ENCODE peak calls at places on chromosome 3, in ten cellular contexts. T, F, L, C, Y, J, Q, A, U and K are unnamed samples.

GRCh38 chr3:64223809-64224570 is 1.3 kb downstream of the PRICKLE2 start:
- DNase-seq in T (peak; percentile 62), F (no peak), L (peak; percentile 26), C (no peak), Y (no peak), J (no peak), Q (no peak), A (peak; percentile 34), U (no peak), K (peak; percentile 39)

GRCh38 chr3:191473766-191474198 is 12.8 kb downstream of the PYDC2 start:
- DNase-seq in T (no peak), F (no peak), L (no peak), C (no peak), Y (no peak), J (no peak), Q (no peak), A (no peak), U (no peak), K (no peak)

GRCh38 chr3:82087958-82088357 is 326.5 kb upstream of the GBE1 start:
- DNase-seq in T (peak; percentile 67), F (no peak), L (peak; percentile 87), C (no peak), Y (peak; percentile 31), J (no peak), Q (no peak), A (no peak), U (no peak), K (no peak)

GRCh38 chr3:196947136-196947859 is 5.0 kb upstream of the NCBP2 start:
- DNase-seq in T (no peak), F (no peak), L (no peak), C (no peak), Y (peak; percentile 76), J (no peak), Q (no peak), A (no peak), U (no peak), K (no peak)

GRCh38 chr3:13451301-13451673 is 28.8 kb upstream of the HDAC11 start:
- DNase-seq in T (peak; percentile 7), F (no peak), L (peak; percentile 33), C (no peak), Y (no peak), J (no peak), Q (peak; percentile 24), A (peak; percentile 45), U (no peak), K (peak; percentile 57)

GRCh38 chr3:47002490-47003410 is 23.3 kb downstream of the NBEAL2 start:
- DNase-seq in T (no peak), F (peak; percentile 60), L (no peak), C (no peak), Y (peak; percentile 90), J (peak; percentile 5), Q (no peak), A (no peak), U (no peak), K (no peak)

GRCh38 chr3:159996018-159996417 is 7.4 kb downstream of the IL12A start:
- DNase-seq in T (peak; percentile 67), F (no peak), L (peak; percentile 33), C (no peak), Y (no peak), J (no peak), Q (no peak), A (no peak), U (no peak), K (no peak)

GRCh38 chr3:113234688-113235260 is 23.4 kb downstream of the BOC start:
- DNase-seq in T (peak; percentile 38), F (no peak), L (no peak), C (no peak), Y (no peak), J (no peak), Q (no peak), A (no peak), U (no peak), K (no peak)

GRCh38 chr3:55486857-55487375 is at the start of gene WNT5A:
- DNase-seq in T (no peak), F (peak; percentile 73), L (peak; percentile 51), C (peak; percentile 67), Y (peak; percentile 87), J (no peak), Q (peak; percentile 32), A (peak; percentile 51), U (no peak), K (peak; percentile 39)

GRCh38 chr3:55487376-55488241 is 503 bp upstream of the WNT5A start:
- DNase-seq in T (peak; percentile 73), F (peak; percentile 74), L (peak; percentile 75), C (peak; percentile 56), Y (peak; percentile 78), J (no peak), Q (peak; percentile 39), A (peak; percentile 65), U (no peak), K (peak; percentile 42)

GRCh38 chr3:55490194-55490913 is 3.2 kb upstream of the WNT5A start:
- DNase-seq in T (no peak), F (no peak), L (no peak), C (no peak), Y (no peak), J (no peak), Q (no peak), A (no peak), U (no peak), K (no peak)

GRCh38 chr3:55489804-55490132 is 2.7 kb upstream of the WNT5A start:
- DNase-seq in T (no peak), F (no peak), L (no peak), C (peak; percentile 47), Y (peak; percentile 82), J (no peak), Q (peak; percentile 30), A (peak; percentile 29), U (no peak), K (no peak)

GRCh38 chr3:55488398-55489055 is 1.4 kb upstream of the WNT5A start:
- DNase-seq in T (peak; percentile 89), F (peak; percentile 79), L (peak; percentile 75), C (peak; percentile 86), Y (peak; percentile 81), J (no peak), Q (peak; percentile 68), A (peak; percentile 76), U (no peak), K (peak; percentile 51)
- TF ChIP-seq CTCF in T (no peak), F (no peak), L (no peak), C (no peak), Y (no peak), J (no peak), Q (no peak), A (no peak), U (no peak), K (no peak)

GRCh38 chr3:126015075-126015474 is 46.1 kb downstream of the ROPN1B start:
- DNase-seq in T (no peak), F (no peak), L (no peak), C (no peak), Y (no peak), J (no peak), Q (no peak), A (no peak), U (no peak), K (no peak)
- H3K27ac ChIP-seq in T (no peak overlapping the region), F (no peak overlapping the region), L (no peak overlapping the region), C (no peak overlapping the region), Y (no peak overlapping the region), J (no peak overlapping the region), Q (no peak overlapping the region), A (no peak overlapping the region), U (no peak overlapping the region), K (no peak overlapping the region)

GRCh38 chr3:184378650-184379374 is 805 bp upstream of the THPO start:
- DNase-seq in T (no peak), F (no peak), L (no peak), C (no peak), Y (peak; percentile 47), J (no peak), Q (no peak), A (no peak), U (no peak), K (peak; percentile 32)

GRCh38 chr3:184379375-184380209 is at the start of gene CHRD:
- DNase-seq in T (no peak), F (no peak), L (no peak), C (peak; percentile 69), Y (no peak), J (no peak), Q (no peak), A (no peak), U (no peak), K (peak; percentile 36)

GRCh38 chr3:184377882-184378445 is at the start of gene THPO:
- DNase-seq in T (no peak), F (no peak), L (no peak), C (no peak), Y (peak; percentile 70), J (no peak), Q (no peak), A (no peak), U (no peak), K (peak; percentile 95)

GRCh38 chr3:184375747-184376495 is 2.1 kb downstream of the THPO start:
- DNase-seq in T (no peak), F (no peak), L (no peak), C (no peak), Y (peak; percentile 52), J (no peak), Q (no peak), A (no peak), U (no peak), K (no peak)

DNA sequence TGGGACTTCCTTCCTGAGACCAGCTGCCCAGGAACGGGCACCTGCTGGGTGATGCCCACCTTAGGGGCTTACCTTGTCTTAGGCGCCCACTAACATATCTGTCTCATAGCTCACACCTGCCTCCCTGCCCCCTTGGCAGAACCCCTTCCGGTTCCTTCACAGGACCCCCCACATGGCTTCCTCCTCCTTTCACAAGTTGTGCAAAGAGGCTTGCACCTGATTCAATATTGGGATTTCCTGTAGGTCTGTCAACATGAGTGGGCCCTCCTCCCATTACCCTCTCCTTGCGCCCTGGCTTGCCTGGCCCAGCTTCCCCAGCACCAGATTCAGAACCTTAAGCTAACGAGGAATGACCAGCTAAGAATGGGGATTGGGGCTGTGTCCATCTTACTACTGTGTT is 633 bp downstream of the THPO start:
- DNase-seq in T (no peak), F (no peak), L (no peak), C (no peak), Y (peak; percentile 48), J (no peak), Q (no peak), A (no peak), U (no peak), K (no peak)
- H3K4me3 ChIP-seq in T (no peak overlapping the region), F (no peak overlapping the region), L (no peak overlapping the region), C (no peak overlapping the region), Y (no peak overlapping the region), J (no peak overlapping the region), Q (no peak overlapping the region), A (no peak overlapping the region), U (no peak overlapping the region), K (peak overlapping the region; percentile 25)

GRCh38 chr3:147941984-147942383 is 532.8 kb downstream of the ZIC1 start:
- DNase-seq in T (no peak), F (no peak), L (no peak), C (no peak), Y (no peak), J (no peak), Q (no peak), A (no peak), U (no peak), K (no peak)

GRCh38 chr3:147940846-147941245 is 531.7 kb downstream of the ZIC1 start:
- DNase-seq in T (no peak), F (no peak), L (no peak), C (no peak), Y (no peak), J (no peak), Q (no peak), A (no peak), U (no peak), K (no peak)

GRCh38 chr3:147940400-147940799 is 531.2 kb downstream of the ZIC1 start:
- DNase-seq in T (no peak), F (no peak), L (no peak), C (no peak), Y (no peak), J (no peak), Q (no peak), A (no peak), U (no peak), K (no peak)

GRCh38 chr3:147943265-147943945 is 534.2 kb downstream of the ZIC1 start:
- DNase-seq in T (peak; percentile 93), F (no peak), L (peak; percentile 96), C (no peak), Y (no peak), J (no peak), Q (no peak), A (no peak), U (no peak), K (no peak)

DNA sequence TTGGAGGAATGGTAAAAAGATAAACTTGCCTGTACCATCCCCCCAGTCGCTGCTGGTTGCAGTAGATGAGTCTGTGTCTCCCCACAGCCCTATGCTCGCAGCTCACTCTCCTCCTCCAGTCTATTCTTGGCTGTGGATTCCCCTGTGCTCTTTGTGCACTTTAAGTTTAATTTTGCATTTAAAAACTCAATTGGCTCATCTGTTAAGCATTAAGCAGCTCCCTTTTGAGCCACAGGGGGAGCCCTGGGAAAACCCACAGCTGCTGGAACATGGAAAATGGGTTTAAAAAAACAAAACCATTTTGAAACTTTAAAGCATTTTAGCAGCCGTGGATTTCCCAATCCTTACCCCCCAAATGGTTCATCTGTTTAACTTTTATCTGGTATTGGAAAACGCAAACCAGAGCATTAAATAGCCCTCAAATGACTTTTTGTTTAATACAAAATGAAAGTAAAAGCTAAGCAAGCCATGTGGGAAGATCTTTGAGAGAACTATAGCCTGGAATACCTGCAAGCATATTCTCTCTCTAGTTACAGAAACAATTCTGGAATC is 536.9 kb downstream of the ZIC1 start:
- DNase-seq in T (peak; percentile 95), F (peak; percentile 48), L (peak; percentile 91), C (no peak), Y (peak; percentile 76), J (no peak), Q (peak; percentile 15), A (peak; percentile 32), U (no peak), K (no peak)
- TF ChIP-seq CTCF in T (peak; percentile 86), F (peak; percentile 86), L (peak; percentile 72), C (no peak), Y (peak; percentile 78), J (peak; percentile 47), Q (peak; percentile 29), A (peak; percentile 51), U (peak; percentile 52), K (peak; percentile 9)